ENCODE peak calls at places on chromosomes 6 and 20, in four cellular contexts. F is fibroblast of lung, T is SK-N-SH, A is GM23248. S is an unnamed sample.

GRCh38 chr20:8464368-8464767 is 332.3 kb downstream of the PLCB1 start:
- DNase-seq in F (peak), A (no peak), T (no peak), S (no peak)

GRCh38 chr6:127458190-127458589 is 999 bp downstream of the KIAA0408 start:
- DNase-seq in F (no peak), T (no peak), A (peak), S (no peak)

GRCh38 chr6:102562713-102563112 is 1169.2 kb downstream of the GRIK2 start:
- DNase-seq in F (peak), A (no peak), T (no peak), S (peak)

GRCh38 chr6:113632220-113632864 is 224.8 kb upstream of the MARCKS start:
- DNase-seq in A (peak), F (peak), T (no peak), S (peak)

GRCh38 chr6:20564269-20564668 is 30.0 kb downstream of the CDKAL1 start:
- DNase-seq in T (no peak), F (no peak), A (peak), S (peak)

GRCh38 chr6:112235956-112236355 is 18.4 kb downstream of the LAMA4 start:
- DNase-seq in A (peak), F (peak), T (no peak), S (peak)

GRCh38 chr6:145631374-145631773 is 103.9 kb downstream of the EPM2A start:
- DNase-seq in T (no peak), F (no peak), A (no peak), S (no peak)

GRCh38 chr6:21666200-21666671 is 72.7 kb downstream of the SOX4 start:
- DNase-seq in A (peak), T (peak), F (peak), S (peak)

GRCh38 chr6:104212977-104213696 is 646.6 kb downstream of the HACE1 start:
- DNase-seq in F (no peak), T (no peak), A (no peak), S (no peak)

GRCh38 chr6:7542065-7542877 is 800 bp downstream of the DSP start:
- DNase-seq in F (peak), T (peak), A (peak), S (peak)

GRCh38 chr6:170286246-170286933 is 4.5 kb downstream of the DLL1 start:
- DNase-seq in F (peak), A (no peak), T (peak), S (no peak)

GRCh38 chr6:159874475-159874874 is 16.3 kb upstream of the MAS1 start:
- DNase-seq in F (peak), T (no peak), A (peak), S (peak)

GRCh38 chr6:57432919-57433684 is 115.7 kb downstream of the PRIM2 start:
- DNase-seq in F (no peak), T (no peak), A (peak), S (peak)

GRCh38 chr20:46787986-46788762 is 78.7 kb downstream of the SLC2A10 start:
- DNase-seq in T (no peak), A (peak), F (no peak), S (no peak)

GRCh38 chr6:20757761-20758160 is 223.5 kb downstream of the CDKAL1 start:
- DNase-seq in F (peak), T (no peak), A (peak), S (peak)

GRCh38 chr6:96433950-96434349 is 87.7 kb upstream of the UFL1 start:
- DNase-seq in T (no peak), A (no peak), F (peak), S (no peak)

GRCh38 chr20:10379761-10380160 is 54.3 kb downstream of the MKKS start:
- DNase-seq in A (no peak), T (no peak), F (no peak), S (no peak)

GRCh38 chr20:45354423-45355208 is 6.4 kb upstream of the SDC4 start:
- DNase-seq in F (peak), T (no peak), A (peak), S (no peak)

GRCh38 chr6:39906318-39906761 is 27.9 kb downstream of the MOCS1 start:
- DNase-seq in A (no peak), F (no peak), T (no peak), S (no peak)

GRCh38 chr6:114569643-114570042 is 226.8 kb upstream of the HS3ST5 start:
- DNase-seq in F (no peak), A (no peak), T (no peak), S (no peak)

GRCh38 chr20:36097751-36098151 is 56.8 kb upstream of the EPB41L1 start:
- DNase-seq in T (no peak), A (no peak), F (no peak), S (no peak)

GRCh38 chr6:52595796-52596130 is 18.9 kb upstream of the TRAM2 start:
- DNase-seq in T (no peak), F (no peak), A (no peak), S (no peak)

GRCh38 chr6:20810732-20811111 is 276.5 kb downstream of the CDKAL1 start:
- DNase-seq in F (no peak), A (no peak), T (no peak), S (no peak)

GRCh38 chr20:10669843-10670446 is 3.9 kb downstream of the JAG1 start:
- DNase-seq in A (no peak), T (no peak), F (no peak), S (no peak)

GRCh38 chr20:1335961-1336698 is 7.2 kb upstream of the SDCBP2 start:
- DNase-seq in T (no peak), A (peak), F (no peak), S (no peak)

GRCh38 chr20:19760371-19760721 is 2.3 kb downstream of the RIN2 start:
- DNase-seq in F (no peak), T (no peak), A (no peak), S (no peak)
- H3K9ac ChIP-seq in F (no peak), T (no peak), A (no peak), S (no peak)

GRCh38 chr6:18386302-18386976 is 711 bp upstream of the RNF144B start:
- DNase-seq in F (peak), A (no peak), T (no peak), S (peak)
- H3K4me3 ChIP-seq in F (no peak), A (peak), T (peak), S (peak)

GRCh38 chr6:26552205-26552604 is 14.0 kb downstream of the HMGN4 start:
- DNase-seq in A (no peak), T (no peak), F (no peak), S (no peak)
- H3K9ac ChIP-seq in A (no peak), T (no peak), F (no peak), S (no peak)

GRCh38 chr6:167827062-167827587 is 414 bp downstream of the AFDN start:
- DNase-seq in T (peak), A (peak), F (peak), S (no peak)
- H3K4me3 ChIP-seq in T (peak), A (peak), F (peak), S (peak)

DNA sequence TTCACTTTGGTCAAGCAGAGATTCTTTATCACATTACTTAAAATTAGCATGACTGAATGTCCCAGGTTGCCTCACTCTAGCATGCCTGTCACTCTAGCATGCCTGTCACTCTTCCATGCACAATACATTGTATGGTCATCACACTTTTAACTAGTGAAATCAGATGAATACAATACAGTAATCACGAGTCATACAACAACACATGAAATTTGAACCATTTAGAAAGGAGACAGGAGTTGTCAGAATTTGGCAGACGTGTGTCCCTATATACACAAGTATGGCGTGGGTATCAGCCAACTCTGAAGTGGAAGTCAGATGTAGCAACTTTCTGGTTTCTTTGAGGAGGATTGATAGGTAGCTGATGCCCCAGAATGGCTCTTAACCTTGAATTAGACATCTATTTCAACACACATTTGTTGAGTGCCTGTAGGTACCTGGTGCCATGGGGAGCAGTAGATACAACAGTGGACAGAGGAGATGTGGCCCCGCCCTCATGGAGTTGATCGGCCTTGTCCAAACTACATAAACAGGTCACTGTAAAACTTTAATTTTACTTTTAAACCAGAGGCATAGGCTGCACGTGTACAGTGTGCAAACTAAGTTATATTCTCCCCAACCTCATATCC is 116.1 kb upstream of the TIAM2 start:
- DNase-seq in T (no peak), F (peak), A (peak), S (no peak)
- H3K9ac ChIP-seq in T (no peak), F (no peak), A (no peak), S (no peak)

GRCh38 chr6:166005846-166006592 is 161.6 kb downstream of the TBXT start:
- DNase-seq in A (peak), T (peak), F (peak), S (no peak)
- H3K4me3 ChIP-seq in A (peak), T (peak), F (peak), S (peak)

GRCh38 chr6:67888546-67888885 is 746.6 kb upstream of the ADGRB3 start:
- DNase-seq in T (no peak), A (no peak), F (no peak), S (no peak)

GRCh38 chr6:67887419-67887746 is 747.7 kb upstream of the ADGRB3 start:
- DNase-seq in T (no peak), F (no peak), A (no peak), S (no peak)

GRCh38 chr6:67888886-67889681 is 746.0 kb upstream of the ADGRB3 start:
- DNase-seq in A (no peak), F (peak), T (no peak), S (no peak)

GRCh38 chr6:67887747-67888545 is 747.1 kb upstream of the ADGRB3 start:
- DNase-seq in F (no peak), A (no peak), T (no peak), S (no peak)

DNA sequence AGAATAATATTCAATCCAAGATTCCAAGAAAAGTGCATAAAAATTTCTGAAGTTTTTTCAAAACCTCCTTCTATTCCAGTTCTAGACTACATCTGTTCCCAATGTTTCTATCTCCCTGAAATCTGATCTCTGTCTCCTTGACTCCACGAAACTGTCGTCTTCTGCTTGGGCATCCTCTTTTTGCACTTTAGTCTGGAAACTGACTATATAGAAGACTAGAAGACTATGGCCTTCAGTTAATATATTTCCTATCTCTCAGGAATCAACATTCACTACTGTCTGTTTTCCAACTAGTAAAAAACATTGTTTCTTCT is 745.4 kb upstream of the ADGRB3 start:
- DNase-seq in T (no peak), F (no peak), A (no peak), S (no peak)
- H3K9ac ChIP-seq in T (no peak), F (no peak), A (no peak), S (no peak)

GRCh38 chr6:36595168-36595818 is 1.1 kb downstream of the SRSF3 start:
- DNase-seq in A (peak), F (peak), T (peak), S (peak)

GRCh38 chr6:36596359-36596758 is 2.2 kb downstream of the SRSF3 start:
- DNase-seq in A (peak), F (no peak), T (no peak), S (peak)

GRCh38 chr6:36592221-36592655 is 1.9 kb upstream of the SRSF3 start:
- DNase-seq in A (no peak), F (no peak), T (no peak), S (no peak)

GRCh38 chr6:36594029-36594815 is at the start of gene SRSF3:
- DNase-seq in A (peak), F (peak), T (peak), S (peak)

GRCh38 chr6:36594816-36595167 is 630 bp downstream of the SRSF3 start:
- DNase-seq in T (no peak), A (peak), F (no peak), S (peak)
- H3K4me3 ChIP-seq in T (peak), A (peak), F (peak), S (peak)

DNA sequence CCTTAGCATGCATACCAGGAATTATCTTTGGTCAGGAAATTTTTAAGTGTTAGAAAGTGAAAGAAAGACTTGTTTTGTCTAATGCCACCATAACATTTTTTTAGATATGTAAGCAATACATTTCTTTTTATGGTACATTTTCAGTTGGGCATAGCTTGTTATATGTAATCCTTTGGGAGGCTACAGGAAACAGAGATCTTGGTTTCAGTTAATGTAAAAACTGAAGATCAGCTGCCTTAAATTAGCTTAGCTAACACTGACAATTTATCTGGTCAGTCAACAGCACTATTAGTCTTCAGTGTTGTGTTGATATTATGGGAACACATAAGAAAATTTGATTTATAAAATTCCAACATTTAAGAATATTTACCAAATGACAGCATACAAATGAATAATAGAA is 78.6 kb upstream of the SMIM8 start:
- DNase-seq in A (no peak), F (no peak), T (no peak), S (no peak)
- H3K9ac ChIP-seq in A (no peak), F (no peak), T (no peak), S (no peak)

GRCh38 chr20:62377064-62377461 is 9.8 kb upstream of the RPS21 start:
- DNase-seq in T (no peak), A (no peak), F (no peak), S (no peak)

GRCh38 chr20:62378215-62378614 is 8.7 kb upstream of the RPS21 start:
- DNase-seq in A (no peak), T (no peak), F (peak), S (no peak)

GRCh38 chr20:62374431-62375152 is 7.5 kb upstream of the LAMA5 start:
- DNase-seq in F (no peak), T (peak), A (no peak), S (no peak)

GRCh38 chr20:62377615-62378085 is 9.3 kb upstream of the RPS21 start:
- DNase-seq in A (no peak), T (no peak), F (no peak), S (no peak)

DNA sequence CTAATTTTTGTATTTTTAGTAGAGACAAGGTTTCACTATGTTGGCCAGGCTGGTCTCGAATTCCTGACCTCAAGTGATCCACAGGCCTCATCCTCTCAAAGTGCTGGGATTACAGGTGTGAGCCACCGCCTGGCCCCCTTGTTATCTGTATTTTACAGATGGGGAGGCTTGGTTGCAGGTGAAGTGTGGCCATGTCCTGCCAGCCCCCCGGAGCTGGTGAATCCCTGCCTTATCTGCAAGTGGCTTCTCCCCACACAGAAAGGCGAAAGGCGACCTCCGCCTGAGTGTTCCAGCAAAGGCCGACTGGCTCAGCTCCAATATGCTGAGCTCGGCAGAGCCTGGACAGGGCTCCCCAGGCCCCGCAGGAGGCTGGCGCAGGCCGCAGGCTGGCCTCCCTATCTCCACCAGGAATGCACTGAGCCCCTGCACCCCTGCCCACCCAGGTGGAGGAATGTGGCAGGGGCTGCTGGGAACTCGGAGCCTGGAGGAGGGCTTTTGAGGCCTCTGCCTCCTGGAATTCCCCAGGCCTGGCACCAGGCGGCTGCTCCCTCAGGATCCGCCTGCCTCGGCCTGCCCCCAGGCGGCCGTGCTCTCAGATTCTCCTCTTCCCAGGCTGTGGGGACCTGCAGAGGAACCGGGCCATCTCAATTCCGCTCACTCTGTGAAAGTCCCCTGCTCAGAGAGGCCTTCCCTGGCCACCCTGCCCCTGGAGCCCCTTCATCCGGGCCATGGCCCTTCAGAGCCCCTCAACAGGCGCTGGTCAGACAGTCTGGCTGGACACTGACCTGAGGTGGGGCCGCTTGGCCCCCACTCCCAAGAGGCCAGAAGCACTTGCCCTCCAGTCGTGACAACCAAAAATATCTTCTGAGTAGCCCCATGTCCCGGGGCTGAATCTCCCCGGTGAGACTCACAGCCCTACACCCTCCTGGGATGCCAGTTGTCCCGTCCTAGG is 9.3 kb upstream of the LAMA5 start:
- DNase-seq in T (no peak), A (peak), F (peak), S (peak)
- H3K4me3 ChIP-seq in T (no peak), A (no peak), F (no peak), S (no peak)

S was measured in adipocyte.